ENCODE peak calls at places on chromosome 13, in six cellular contexts. B is HepG2, L is HEK293T, E is IMR-90, Y is GM12878, S is K562. F is an unnamed sample.
A peak's percentile ranks its signal among the peaks of the same experiment; 100 is the strongest.

GRCh38 chr13:108610517-108610916 is 18.9 kb upstream of the MYO16 start:
- DNase-seq in L (no peak), S (peak; percentile 9), E (no peak), Y (no peak), B (no peak), F (no peak)

GRCh38 chr13:98853791-98854191 is 101.3 kb upstream of the SLC15A1 start:
- DNase-seq in B (no peak), E (peak; percentile 56), L (no peak), Y (peak; percentile 80), S (no peak), F (no peak)

GRCh38 chr13:95784161-95784880 is 107.4 kb downstream of the DNAJC3 start:
- DNase-seq in L (no peak), B (peak; percentile 9), S (no peak), Y (no peak), E (peak; percentile 91), F (peak; percentile 4)

GRCh38 chr13:20188649-20189553 is 3.8 kb downstream of the GJB2 start:
- DNase-seq in L (no peak), E (no peak), S (peak; percentile 48), Y (no peak), B (no peak), F (peak; percentile 33)

GRCh38 chr13:21673592-21674270 is 2.9 kb downstream of the FGF9 start:
- DNase-seq in Y (no peak), B (no peak), L (peak; percentile 49), E (peak; percentile 36), S (peak; percentile 17), F (peak; percentile 39)

GRCh38 chr13:40682449-40683240 is 16.2 kb upstream of the FOXO1 start:
- DNase-seq in S (no peak), E (peak; percentile 35), L (no peak), B (no peak), Y (no peak), F (no peak)

GRCh38 chr13:21537105-21537504 is 66.9 kb downstream of the MICU2 start:
- DNase-seq in Y (no peak), L (no peak), S (peak; percentile 21), B (no peak), E (peak; percentile 11), F (no peak)

GRCh38 chr13:97043302-97043701 is 49.0 kb upstream of the OXGR1 start:
- DNase-seq in B (no peak), E (no peak), L (no peak), S (no peak), Y (no peak), F (no peak)

GRCh38 chr13:20566424-20566916 is 487 bp upstream of the IFT88 start:
- DNase-seq in B (peak; percentile 76), E (peak; percentile 85), L (no peak), S (peak; percentile 71), Y (no peak), F (peak; percentile 40)

GRCh38 chr13:45100855-45101254 is 19.5 kb upstream of the GTF2F2 start:
- DNase-seq in S (no peak), L (no peak), Y (no peak), B (no peak), E (no peak), F (no peak)

GRCh38 chr13:49042476-49042875 is 66.8 kb downstream of the FNDC3A start:
- DNase-seq in B (no peak), E (peak; percentile 58), L (no peak), Y (no peak), S (no peak), F (no peak)

GRCh38 chr13:22064854-22065646 is 394.2 kb downstream of the FGF9 start:
- DNase-seq in L (no peak), E (no peak), B (no peak), Y (no peak), S (no peak), F (no peak)

GRCh38 chr13:79648191-79648590 is 167.2 kb downstream of the NDFIP2 start:
- DNase-seq in Y (no peak), L (no peak), S (no peak), E (no peak), B (no peak), F (no peak)

GRCh38 chr13:98672947-98673545 is 79.4 kb downstream of the SLC15A1 start:
- DNase-seq in E (peak; percentile 75), B (peak; percentile 81), Y (peak; percentile 13), S (peak; percentile 53), L (peak; percentile 74), F (peak; percentile 75)

GRCh38 chr13:99367663-99368448 is 60.7 kb upstream of the GPR183 start:
- DNase-seq in B (no peak), E (no peak), Y (no peak), S (no peak), L (no peak), F (no peak)

GRCh38 chr13:60583911-60584753 is 187.1 kb downstream of the TDRD3 start:
- DNase-seq in L (no peak), S (peak; percentile 61), B (no peak), Y (no peak), E (peak; percentile 73), F (no peak)

GRCh38 chr13:23778007-23778687 is 111.1 kb downstream of the MIPEP start:
- DNase-seq in E (peak; percentile 83), Y (no peak), S (no peak), B (no peak), L (no peak), F (no peak)

GRCh38 chr13:60335531-60335930 is 61.5 kb upstream of the TDRD3 start:
- DNase-seq in Y (no peak), S (no peak), E (peak; percentile 22), L (no peak), B (peak; percentile 3), F (no peak)

GRCh38 chr13:92303428-92303827 is 905.0 kb downstream of the GPC5 start:
- DNase-seq in B (no peak), Y (no peak), L (no peak), E (peak; percentile 48), S (no peak), F (no peak)

GRCh38 chr13:73767191-73767741 is 366.9 kb downstream of the KLF12 start:
- DNase-seq in E (peak; percentile 70), Y (no peak), B (peak; percentile 20), L (no peak), S (no peak), F (no peak)

GRCh38 chr13:33281951-33282595 is 3.5 kb downstream of the STARD13 start:
- DNase-seq in S (no peak), E (peak; percentile 92), B (no peak), L (no peak), Y (no peak), F (peak; percentile 19)

GRCh38 chr13:44837250-44837649 is 152.0 kb downstream of the NUFIP1 start:
- DNase-seq in L (no peak), E (peak; percentile 78), S (no peak), Y (no peak), B (no peak), F (no peak)

GRCh38 chr13:30698488-30699005 is 36.8 kb upstream of the ALOX5AP start:
- DNase-seq in L (no peak), S (no peak), Y (no peak), E (no peak), B (no peak), F (no peak)

DNA sequence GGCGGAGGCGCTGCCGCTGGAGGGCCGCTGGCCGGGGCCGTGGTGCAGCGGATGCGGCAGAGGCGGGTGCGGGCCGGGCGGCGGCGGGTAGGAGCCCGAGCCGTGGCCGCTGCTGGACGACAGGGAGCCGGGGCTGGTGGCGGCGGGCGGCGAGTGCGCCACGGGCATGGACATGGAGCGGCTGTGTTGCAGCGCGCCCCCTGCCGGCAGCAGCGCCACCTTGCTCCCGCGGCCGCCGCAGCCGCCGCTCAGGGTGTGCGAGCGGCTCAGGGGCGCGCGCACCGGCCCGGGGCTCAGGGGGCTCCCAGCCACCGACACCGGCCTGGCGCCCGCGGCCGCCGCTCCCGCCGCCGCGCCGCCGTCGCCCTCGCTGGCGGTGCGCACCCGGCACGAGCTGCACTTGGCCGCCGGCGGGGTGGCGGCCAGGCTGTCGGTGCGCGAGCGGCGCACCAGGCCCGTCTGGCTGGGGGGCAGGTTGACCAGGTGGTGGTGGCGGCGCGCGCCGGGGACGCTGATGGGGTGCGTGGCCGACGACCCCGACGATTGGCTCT is 1.7 kb downstream of the IRS2 start:
- DNase-seq in S (no peak), Y (no peak), L (peak; percentile 50), B (no peak), E (peak; percentile 62), F (no peak)
- TF ChIP-seq BHLHE40 in S (no peak), Y (no peak), L (no peak), B (no peak), E (no peak), F (no peak)

GRCh38 chr13:113089693-113090414 is 15.7 kb upstream of the F7 start:
- DNase-seq in L (no peak), E (no peak), Y (no peak), S (no peak), B (no peak), F (no peak)
- TF ChIP-seq BHLHE40 in L (no peak), E (no peak), Y (no peak), S (no peak), B (no peak), F (no peak)

GRCh38 chr13:41699759-41700158 is 242.4 kb downstream of the RGCC start:
- DNase-seq in Y (no peak), L (no peak), S (no peak), E (no peak), B (no peak), F (no peak)

GRCh38 chr13:41696163-41697003 is 239.0 kb downstream of the RGCC start:
- DNase-seq in E (peak; percentile 92), Y (no peak), S (peak; percentile 3), B (peak; percentile 2), L (peak; percentile 39), F (peak; percentile 90)

GRCh38 chr13:41700790-41701310 is 243.5 kb downstream of the RGCC start:
- DNase-seq in B (no peak), S (peak; percentile 28), E (peak; percentile 66), L (no peak), Y (no peak), F (peak; percentile 24)

GRCh38 chr13:41694902-41695301 is 237.6 kb downstream of the RGCC start:
- DNase-seq in S (peak; percentile 24), L (peak; percentile 22), B (no peak), Y (peak; percentile 7), E (peak; percentile 95), F (peak; percentile 88)

DNA sequence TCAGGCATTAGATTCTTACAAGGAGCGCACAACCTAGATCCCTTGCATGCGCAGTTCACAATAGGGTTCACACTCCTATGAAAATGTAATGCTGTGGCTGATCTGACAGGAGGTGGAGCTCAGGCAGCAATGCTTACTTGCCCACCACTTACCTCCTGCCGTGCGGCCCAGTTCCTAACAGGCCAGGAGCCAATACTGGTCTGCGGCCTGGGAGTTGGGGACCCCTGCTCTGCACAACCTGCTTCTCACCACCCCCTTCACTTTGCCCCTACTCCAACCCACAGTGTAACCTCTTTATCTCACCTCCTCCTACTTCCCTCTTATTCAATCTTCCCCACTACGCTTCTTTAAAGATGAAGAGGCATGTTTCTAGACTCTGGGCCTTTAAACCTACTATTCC is 240.2 kb downstream of the RGCC start:
- DNase-seq in S (no peak), B (no peak), E (no peak), L (no peak), Y (no peak), F (no peak)
- TF ChIP-seq BHLHE40 in S (no peak), B (no peak), E (no peak), L (no peak), Y (no peak), F (no peak)

DNA sequence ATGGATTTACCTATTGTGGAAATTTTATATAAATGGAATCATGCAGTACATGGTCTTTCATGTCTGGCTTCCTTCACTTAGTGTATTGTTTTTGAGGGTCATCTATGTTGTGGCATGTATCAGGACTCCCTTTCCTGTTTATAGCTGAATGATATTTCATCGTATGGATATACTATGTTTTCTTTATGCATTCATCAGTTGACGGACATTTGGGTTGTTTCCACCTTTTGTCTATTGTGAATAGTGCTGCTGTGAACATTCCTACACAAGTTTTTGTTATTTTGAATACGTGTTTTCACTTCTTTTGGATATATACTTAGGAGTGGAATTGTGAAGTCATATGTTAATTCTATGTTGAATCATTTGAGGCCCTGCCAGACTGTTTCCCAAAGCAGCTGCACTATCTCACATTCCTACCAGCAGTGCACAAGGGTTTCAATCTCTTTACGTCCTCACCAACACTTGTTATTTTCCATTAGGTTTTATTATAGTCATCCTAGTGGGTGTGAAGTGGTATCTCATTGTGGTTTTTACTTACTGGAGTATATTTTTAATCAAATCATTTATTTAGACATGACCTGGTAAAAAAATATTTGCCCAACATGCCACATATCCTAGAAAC is 262.7 kb downstream of the DLEU7 start:
- DNase-seq in L (no peak), B (no peak), E (peak; percentile 80), S (no peak), Y (no peak), F (no peak)
- TF ChIP-seq BHLHE40 in L (no peak), B (no peak), E (no peak), S (no peak), Y (no peak), F (no peak)

F was measured in A549.